ENCODE peak calls at places on chromosomes 16 and 17, in eight cellular contexts. X, J, U, R, H, G, T and B are unnamed samples.

GRCh38 chr17:9911089-9911488 is 6.0 kb upstream of the RCVRN start:
- DNase-seq in H (no peak), U (no peak), X (no peak), T (no peak), R (no peak), G (no peak), J (no peak), B (no peak)

GRCh38 chr16:60110531-60110930 is 1376.4 kb upstream of the GOT2 start:
- DNase-seq in H (no peak), R (no peak), U (no peak), T (no peak), G (no peak), J (no peak), X (no peak), B (no peak)

GRCh38 chr17:13704333-13704732 is 102.6 kb upstream of the HS3ST3A1 start:
- DNase-seq in X (no peak), G (peak; percentile 62), U (no peak), R (no peak), H (no peak), J (no peak), T (no peak), B (no peak)

GRCh38 chr17:4969551-4970231 is 2.1 kb upstream of the SPAG7 start:
- DNase-seq in R (no peak), U (no peak), G (peak; percentile 32), H (no peak), X (no peak), J (no peak), T (no peak), B (no peak)

GRCh38 chr17:30472238-30472890 is 4.8 kb upstream of the GOSR1 start:
- DNase-seq in X (no peak), H (no peak), J (no peak), R (no peak), T (no peak), U (no peak), G (no peak), B (no peak)

GRCh38 chr16:65684230-65684629 is 562.4 kb upstream of the CDH11 start:
- DNase-seq in T (no peak), G (no peak), J (no peak), R (no peak), H (no peak), X (no peak), U (no peak), B (no peak)

GRCh38 chr17:79728908-79729471 is 1.8 kb upstream of the ENPP7 start:
- DNase-seq in X (no peak), R (no peak), H (no peak), T (no peak), J (no peak), U (no peak), G (no peak), B (no peak)

GRCh38 chr17:17710728-17711541 is 29.7 kb downstream of the RAI1 start:
- DNase-seq in T (no peak), H (no peak), J (no peak), X (no peak), R (peak; percentile 62), G (peak; percentile 99), U (peak; percentile 82), B (peak; percentile 77)

GRCh38 chr16:68362952-68363846 is 52.4 kb downstream of the PRMT7 start:
- DNase-seq in U (no peak), J (no peak), T (no peak), H (no peak), G (no peak), R (no peak), X (no peak), B (no peak)

GRCh38 chr17:54974758-54975157 is 6.2 kb downstream of the STXBP4 start:
- DNase-seq in U (no peak), T (no peak), J (no peak), G (no peak), X (no peak), R (no peak), H (no peak), B (no peak)

GRCh38 chr17:80941171-80941570 is 50.5 kb upstream of the CHMP6 start:
- DNase-seq in R (no peak), T (no peak), U (no peak), G (no peak), J (no peak), X (no peak), H (no peak), B (no peak)

GRCh38 chr17:21375757-21376584 is at the start of gene KCNJ12:
- DNase-seq in T (no peak), H (no peak), R (no peak), G (no peak), U (no peak), X (no peak), J (no peak), B (no peak)

GRCh38 chr16:51133130-51133529 is 17.9 kb downstream of the SALL1 start:
- DNase-seq in T (no peak), G (no peak), J (no peak), H (no peak), R (peak; percentile 47), U (no peak), X (no peak), B (no peak)